ENCODE peak calls at places on chromosome 12, in six cellular contexts. One of them, this sample, is unnamed.

GRCh38 chr12:5907812-5908211 is 37.2 kb downstream of the ANO2 start:
- DNase-seq in GM23338: no peak
- DNase-seq in bronchial epithelial cell: no peak
- DNase-seq in H1: no peak
- DNase-seq in transverse colon: no peak
- DNase-seq in adrenal gland: no peak
- DNase-seq in this sample: peak; percentile 22

GRCh38 chr12:15629108-15629507 is 160.1 kb downstream of the EPS8 start:
- DNase-seq in GM23338: peak; percentile 38
- DNase-seq in bronchial epithelial cell: peak; percentile 69
- DNase-seq in H1: no peak
- DNase-seq in transverse colon: peak; percentile 64
- DNase-seq in adrenal gland: peak; percentile 62
- DNase-seq in this sample: peak; percentile 79

GRCh38 chr12:29546000-29546399 is 48.5 kb upstream of the OVCH1 start:
- DNase-seq in GM23338: peak; percentile 21
- DNase-seq in bronchial epithelial cell: no peak
- DNase-seq in H1: no peak
- DNase-seq in transverse colon: no peak
- DNase-seq in adrenal gland: no peak
- DNase-seq in this sample: no peak

GRCh38 chr12:65608319-65608916 is 215.9 kb upstream of the HMGA2 start:
- DNase-seq in GM23338: no peak
- DNase-seq in bronchial epithelial cell: peak; percentile 80
- DNase-seq in H1: no peak
- DNase-seq in transverse colon: no peak
- DNase-seq in adrenal gland: no peak
- DNase-seq in this sample: no peak

GRCh38 chr12:90065301-90065801 is 356.7 kb upstream of the ATP2B1 start:
- DNase-seq in GM23338: peak; percentile 5
- DNase-seq in bronchial epithelial cell: peak; percentile 58
- DNase-seq in H1: no peak
- DNase-seq in transverse colon: no peak
- DNase-seq in adrenal gland: no peak
- DNase-seq in this sample: no peak

GRCh38 chr12:51678086-51678724 is 87.2 kb downstream of the SCN8A start:
- DNase-seq in GM23338: peak; percentile 90
- DNase-seq in bronchial epithelial cell: peak; percentile 58
- DNase-seq in H1: no peak
- DNase-seq in transverse colon: peak; percentile 28
- DNase-seq in adrenal gland: peak; percentile 41
- DNase-seq in this sample: no peak

GRCh38 chr12:85468356-85469157 is 188.5 kb downstream of the ALX1 start:
- DNase-seq in GM23338: peak; percentile 77
- DNase-seq in bronchial epithelial cell: peak; percentile 85
- DNase-seq in H1: no peak
- DNase-seq in transverse colon: peak; percentile 45
- DNase-seq in adrenal gland: peak; percentile 57
- DNase-seq in this sample: no peak

GRCh38 chr12:94263011-94263786 is 114.8 kb downstream of the PLXNC1 start:
- DNase-seq in GM23338: peak; percentile 42
- DNase-seq in bronchial epithelial cell: no peak
- DNase-seq in H1: no peak
- DNase-seq in transverse colon: peak; percentile 33
- DNase-seq in adrenal gland: peak; percentile 61
- DNase-seq in this sample: peak; percentile 65

GRCh38 chr12:5262450-5262849 is 169.5 kb upstream of the NTF3 start:
- DNase-seq in GM23338: no peak
- DNase-seq in bronchial epithelial cell: no peak
- DNase-seq in H1: no peak
- DNase-seq in transverse colon: no peak
- DNase-seq in adrenal gland: no peak
- DNase-seq in this sample: no peak

GRCh38 chr12:27969901-27970390 is 2.6 kb downstream of the PTHLH start:
- DNase-seq in GM23338: peak; percentile 87
- DNase-seq in bronchial epithelial cell: peak; percentile 71
- DNase-seq in H1: no peak
- DNase-seq in transverse colon: peak; percentile 37
- DNase-seq in adrenal gland: peak; percentile 35
- DNase-seq in this sample: no peak

GRCh38 chr12:27972721-27973120 is at the start of gene PTHLH:
- DNase-seq in GM23338: no peak
- DNase-seq in bronchial epithelial cell: peak; percentile 76
- DNase-seq in H1: no peak
- DNase-seq in transverse colon: no peak
- DNase-seq in adrenal gland: no peak
- DNase-seq in this sample: no peak

GRCh38 chr12:27970981-27971489 is 1.5 kb downstream of the PTHLH start:
- DNase-seq in GM23338: peak; percentile 68
- DNase-seq in bronchial epithelial cell: peak; percentile 58
- DNase-seq in H1: no peak
- DNase-seq in transverse colon: no peak
- DNase-seq in adrenal gland: no peak
- DNase-seq in this sample: no peak

GRCh38 chr12:27970391-27970980 is 2.0 kb downstream of the PTHLH start:
- DNase-seq in GM23338: peak; percentile 58
- DNase-seq in bronchial epithelial cell: no peak
- DNase-seq in H1: no peak
- DNase-seq in transverse colon: no peak
- DNase-seq in adrenal gland: peak; percentile 8
- DNase-seq in this sample: peak; percentile 50

DNA sequence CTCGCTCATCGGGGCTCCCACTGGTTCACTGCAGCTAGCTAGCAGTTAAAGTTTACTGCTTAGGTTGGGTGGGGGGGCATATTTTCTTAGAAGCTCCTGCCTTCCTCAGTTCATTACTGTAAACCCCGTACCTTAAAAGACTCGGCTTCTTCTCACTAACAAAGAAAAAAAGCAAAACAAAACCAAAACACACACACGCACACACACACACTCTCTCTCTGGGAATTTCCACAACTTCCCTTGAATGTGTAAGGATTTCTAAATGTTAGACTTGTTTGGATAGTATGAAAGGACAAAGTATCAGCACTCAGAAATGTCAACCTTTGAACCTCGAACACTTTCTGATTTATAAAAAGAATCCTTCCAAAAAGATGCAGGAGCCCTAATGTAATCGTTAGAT is 927 bp downstream of the PTHLH start:
- DNase-seq in GM23338: no peak
- DNase-seq in bronchial epithelial cell: no peak
- DNase-seq in H1: no peak
- DNase-seq in transverse colon: no peak
- DNase-seq in adrenal gland: no peak
- DNase-seq in this sample: no peak
- H3K4me3 ChIP-seq in GM23338: peak overlapping the region; percentile 60
- H3K4me3 ChIP-seq in bronchial epithelial cell: peak overlapping the region; percentile 73
- H3K4me3 ChIP-seq in H1: peak overlapping the region; percentile 42
- H3K4me3 ChIP-seq in transverse colon: no peak overlapping the region
- H3K4me3 ChIP-seq in adrenal gland: no peak overlapping the region
- H3K4me3 ChIP-seq in this sample: no peak overlapping the region

GRCh38 chr12:113457710-113458109 is 14.0 kb downstream of the LHX5 start:
- DNase-seq in GM23338: no peak
- DNase-seq in bronchial epithelial cell: no peak
- DNase-seq in H1: no peak
- DNase-seq in transverse colon: no peak
- DNase-seq in adrenal gland: no peak
- DNase-seq in this sample: no peak
- H3K4me3 ChIP-seq in GM23338: no peak overlapping the region
- H3K4me3 ChIP-seq in bronchial epithelial cell: no peak overlapping the region
- H3K4me3 ChIP-seq in H1: no peak overlapping the region
- H3K4me3 ChIP-seq in transverse colon: no peak overlapping the region
- H3K4me3 ChIP-seq in adrenal gland: no peak overlapping the region
- H3K4me3 ChIP-seq in this sample: no peak overlapping the region

GRCh38 chr12:108565976-108566375 is 3.6 kb downstream of the ISCU start:
- DNase-seq in GM23338: no peak
- DNase-seq in bronchial epithelial cell: peak; percentile 92
- DNase-seq in H1: no peak
- DNase-seq in transverse colon: peak; percentile 84
- DNase-seq in adrenal gland: peak; percentile 96
- DNase-seq in this sample: peak; percentile 63

GRCh38 chr12:108567388-108567787 is 5.0 kb downstream of the ISCU start:
- DNase-seq in GM23338: no peak
- DNase-seq in bronchial epithelial cell: no peak
- DNase-seq in H1: no peak
- DNase-seq in transverse colon: no peak
- DNase-seq in adrenal gland: peak; percentile 27
- DNase-seq in this sample: no peak

GRCh38 chr12:108568653-108569154 is 6.3 kb downstream of the ISCU start:
- DNase-seq in GM23338: no peak
- DNase-seq in bronchial epithelial cell: no peak
- DNase-seq in H1: no peak
- DNase-seq in transverse colon: peak; percentile 57
- DNase-seq in adrenal gland: no peak
- DNase-seq in this sample: peak; percentile 81

GRCh38 chr12:108566452-108566851 is 4.1 kb downstream of the ISCU start:
- DNase-seq in GM23338: no peak
- DNase-seq in bronchial epithelial cell: no peak
- DNase-seq in H1: no peak
- DNase-seq in transverse colon: no peak
- DNase-seq in adrenal gland: no peak
- DNase-seq in this sample: no peak

GRCh38 chr12:108567974-108568652 is 5.7 kb downstream of the ISCU start:
- DNase-seq in GM23338: no peak
- DNase-seq in bronchial epithelial cell: no peak
- DNase-seq in H1: no peak
- DNase-seq in transverse colon: no peak
- DNase-seq in adrenal gland: no peak
- DNase-seq in this sample: no peak
- H3K4me3 ChIP-seq in GM23338: no peak overlapping the region
- H3K4me3 ChIP-seq in bronchial epithelial cell: no peak overlapping the region
- H3K4me3 ChIP-seq in H1: no peak overlapping the region
- H3K4me3 ChIP-seq in transverse colon: no peak overlapping the region
- H3K4me3 ChIP-seq in adrenal gland: no peak overlapping the region
- H3K4me3 ChIP-seq in this sample: no peak overlapping the region

GRCh38 chr12:64192644-64193043 is 29.5 kb downstream of the KICS2 start:
- DNase-seq in GM23338: no peak
- DNase-seq in bronchial epithelial cell: no peak
- DNase-seq in H1: no peak
- DNase-seq in transverse colon: no peak
- DNase-seq in adrenal gland: no peak
- DNase-seq in this sample: no peak

GRCh38 chr12:64194333-64195149 is 27.6 kb downstream of the KICS2 start:
- DNase-seq in GM23338: no peak
- DNase-seq in bronchial epithelial cell: no peak
- DNase-seq in H1: no peak
- DNase-seq in transverse colon: no peak
- DNase-seq in adrenal gland: no peak
- DNase-seq in this sample: no peak

GRCh38 chr12:64193931-64194330 is 28.2 kb downstream of the KICS2 start:
- DNase-seq in GM23338: no peak
- DNase-seq in bronchial epithelial cell: no peak
- DNase-seq in H1: no peak
- DNase-seq in transverse colon: no peak
- DNase-seq in adrenal gland: no peak
- DNase-seq in this sample: no peak

GRCh38 chr12:64190140-64190539 is 32.0 kb downstream of the KICS2 start:
- DNase-seq in GM23338: no peak
- DNase-seq in bronchial epithelial cell: no peak
- DNase-seq in H1: no peak
- DNase-seq in transverse colon: no peak
- DNase-seq in adrenal gland: no peak
- DNase-seq in this sample: no peak

DNA sequence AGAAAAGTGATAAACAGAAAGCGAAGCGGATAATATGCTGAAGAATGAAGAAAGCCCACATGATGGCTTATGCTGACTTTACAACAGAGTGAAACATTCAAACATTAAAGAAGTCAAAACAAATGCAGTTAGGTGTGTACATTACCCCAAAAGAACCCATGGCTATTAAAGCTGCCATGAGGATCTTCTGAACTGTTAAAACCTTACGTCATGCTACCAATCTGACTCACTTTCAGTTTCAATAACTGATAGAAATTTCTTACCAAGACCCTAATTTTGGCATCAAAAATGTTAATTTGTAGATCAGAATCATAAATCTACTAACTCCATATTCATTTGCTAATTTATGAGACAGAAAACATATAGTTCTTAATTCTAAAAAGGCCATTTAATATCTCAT is 29.1 kb downstream of the KICS2 start:
- DNase-seq in GM23338: no peak
- DNase-seq in bronchial epithelial cell: no peak
- DNase-seq in H1: no peak
- DNase-seq in transverse colon: no peak
- DNase-seq in adrenal gland: no peak
- DNase-seq in this sample: no peak
- H3K4me3 ChIP-seq in GM23338: no peak overlapping the region
- H3K4me3 ChIP-seq in bronchial epithelial cell: no peak overlapping the region
- H3K4me3 ChIP-seq in H1: no peak overlapping the region
- H3K4me3 ChIP-seq in transverse colon: no peak overlapping the region
- H3K4me3 ChIP-seq in adrenal gland: no peak overlapping the region
- H3K4me3 ChIP-seq in this sample: no peak overlapping the region

GRCh38 chr12:22653075-22653474 is 28.1 kb downstream of the ETNK1 start:
- DNase-seq in GM23338: no peak
- DNase-seq in bronchial epithelial cell: no peak
- DNase-seq in H1: no peak
- DNase-seq in transverse colon: no peak
- DNase-seq in adrenal gland: no peak
- DNase-seq in this sample: no peak
- H3K4me3 ChIP-seq in GM23338: no peak overlapping the region
- H3K4me3 ChIP-seq in bronchial epithelial cell: no peak overlapping the region
- H3K4me3 ChIP-seq in H1: no peak overlapping the region
- H3K4me3 ChIP-seq in transverse colon: no peak overlapping the region
- H3K4me3 ChIP-seq in adrenal gland: no peak overlapping the region
- H3K4me3 ChIP-seq in this sample: no peak overlapping the region